ENCODE peak calls at places on chromosomes 13 and 19, in seven cellular contexts. R is IMR-90, F is right lobe of liver, A is breast epithelium, W is testis, D is stomach, T is transverse colon. I is an unnamed sample.

GRCh38 chr19:42487798-42488178 is 40.5 kb downstream of the CEACAM1 start:
- DNase-seq in W (no peak), D (no peak), F (no peak), T (no peak), R (no peak), A (no peak), I (no peak)

GRCh38 chr19:55131421-55131820 is 14.0 kb upstream of the PPP1R12C start:
- DNase-seq in R (peak; percentile 57), A (no peak), T (no peak), W (no peak), D (no peak), F (no peak), I (no peak)

GRCh38 chr13:100545684-100546061 is 42.9 kb downstream of the GGACT start:
- DNase-seq in W (no peak), A (no peak), T (no peak), D (no peak), F (no peak), R (no peak), I (no peak)

GRCh38 chr19:49847731-49848696 is 2.9 kb upstream of the PTOV1 start:
- DNase-seq in R (peak; percentile 91), T (no peak), D (no peak), W (no peak), F (no peak), A (no peak), I (no peak)

GRCh38 chr19:39263912-39264305 is 4.3 kb upstream of the IFNL2 start:
- DNase-seq in R (no peak), F (peak; percentile 91), T (no peak), A (no peak), W (no peak), D (no peak), I (no peak)

GRCh38 chr13:106078191-106078590 is 457.3 kb downstream of the EFNB2 start:
- DNase-seq in W (no peak), F (no peak), D (no peak), R (peak; percentile 49), T (no peak), A (no peak), I (no peak)

GRCh38 chr13:85298387-85298924 is 500.8 kb downstream of the SLITRK6 start:
- DNase-seq in R (no peak), D (no peak), A (no peak), F (no peak), T (no peak), W (no peak), I (no peak)

GRCh38 chr13:109333893-109334651 is 452.3 kb downstream of the IRS2 start:
- DNase-seq in T (no peak), A (no peak), W (no peak), D (no peak), F (no peak), R (no peak), I (no peak)

GRCh38 chr13:99307648-99308339 is 595 bp upstream of the GPR183 start:
- DNase-seq in T (peak; percentile 41), A (no peak), F (no peak), W (no peak), D (no peak), R (peak; percentile 83), I (no peak)

GRCh38 chr19:4009990-4010807 is 2.7 kb downstream of the PIAS4 start:
- DNase-seq in T (no peak), D (no peak), F (no peak), W (peak; percentile 62), A (no peak), R (peak; percentile 46), I (no peak)

GRCh38 chr19:39765091-39766076 is 13.3 kb upstream of the LEUTX start:
- DNase-seq in T (peak; percentile 28), W (peak; percentile 78), D (peak; percentile 44), F (no peak), A (no peak), R (peak; percentile 41), I (peak; percentile 18)

GRCh38 chr13:102286326-102286725 is 115.5 kb downstream of the FGF14 start:
- DNase-seq in R (peak; percentile 96), D (no peak), T (no peak), A (no peak), F (no peak), W (no peak), I (no peak)

GRCh38 chr19:46515879-46516350 is 20.2 kb upstream of the PNMA8B start:
- DNase-seq in R (peak; percentile 33), A (no peak), F (no peak), W (no peak), D (no peak), T (no peak), I (no peak)

GRCh38 chr13:35478384-35479222 is 2.1 kb upstream of the MAB21L1 start:
- DNase-seq in D (no peak), R (no peak), T (no peak), W (no peak), A (no peak), F (no peak), I (no peak)

GRCh38 chr19:29329460-29330134 is 116.6 kb upstream of the UQCRFS1 start:
- DNase-seq in W (no peak), D (no peak), R (no peak), T (no peak), F (no peak), A (no peak), I (no peak)

DNA sequence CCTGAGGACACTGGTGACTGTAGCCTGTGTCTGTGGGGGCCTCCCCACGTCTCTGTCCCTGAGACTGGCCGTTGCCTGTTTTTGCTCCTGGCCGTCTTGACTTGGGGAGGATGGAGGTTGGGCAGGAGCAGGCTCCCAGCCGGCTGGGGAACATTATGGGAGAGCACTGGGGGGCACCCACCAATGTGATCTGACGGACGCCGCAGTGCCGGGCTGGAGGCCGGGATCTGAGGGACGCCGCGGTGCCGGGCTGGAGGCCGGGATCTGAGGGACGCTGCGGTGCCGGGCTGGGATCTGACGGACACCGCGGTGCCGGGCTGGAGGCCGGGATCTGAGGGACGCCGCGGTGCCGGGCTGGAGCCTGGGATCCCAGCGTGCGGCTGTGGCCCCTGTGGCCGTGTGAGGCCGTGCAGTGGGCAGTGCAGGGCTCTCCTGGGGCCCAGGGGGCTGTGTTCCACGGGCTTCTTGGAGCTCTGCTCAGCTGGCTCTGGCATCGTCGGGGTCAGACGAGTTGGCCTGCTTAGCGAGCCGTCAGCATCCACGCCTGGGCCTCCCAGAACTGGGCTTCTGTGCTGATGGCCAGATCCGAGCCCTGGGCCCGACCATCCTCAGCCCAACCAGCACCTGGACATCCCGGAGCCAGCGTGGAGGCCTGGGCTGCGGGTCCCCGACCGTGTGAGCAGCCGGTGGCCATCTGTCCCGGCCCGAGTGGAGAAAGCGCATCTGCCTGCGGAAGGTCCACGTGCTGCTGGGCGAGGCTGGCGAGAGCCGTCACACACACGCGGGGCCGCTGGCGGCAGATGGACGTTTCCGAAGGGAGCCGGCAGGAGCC is 45.8 kb downstream of the GAS6 start:
- DNase-seq in D (no peak), W (no peak), T (no peak), A (no peak), F (no peak), R (no peak), I (no peak)
- H3K27ac ChIP-seq in D (peak overlapping the region; percentile 41), W (no peak overlapping the region), T (peak overlapping the region; percentile 5), A (peak overlapping the region; percentile 71), F (no peak overlapping the region), R (no peak overlapping the region), I (peak overlapping the region; percentile 72)

GRCh38 chr19:43776285-43776684 is 4.5 kb downstream of the KCNN4 start:
- DNase-seq in W (no peak), T (no peak), F (no peak), R (no peak), A (no peak), D (no peak), I (no peak)

GRCh38 chr19:43777163-43777700 is 3.5 kb downstream of the KCNN4 start:
- DNase-seq in W (no peak), R (peak; percentile 36), D (no peak), F (no peak), T (no peak), A (no peak), I (no peak)

GRCh38 chr19:43775299-43775890 is 5.4 kb downstream of the KCNN4 start:
- DNase-seq in D (no peak), W (no peak), R (no peak), T (no peak), F (no peak), A (no peak), I (no peak)

GRCh38 chr19:43773725-43774102 is 7.1 kb downstream of the KCNN4 start:
- DNase-seq in W (no peak), A (no peak), R (no peak), D (no peak), F (no peak), T (no peak), I (no peak)

DNA sequence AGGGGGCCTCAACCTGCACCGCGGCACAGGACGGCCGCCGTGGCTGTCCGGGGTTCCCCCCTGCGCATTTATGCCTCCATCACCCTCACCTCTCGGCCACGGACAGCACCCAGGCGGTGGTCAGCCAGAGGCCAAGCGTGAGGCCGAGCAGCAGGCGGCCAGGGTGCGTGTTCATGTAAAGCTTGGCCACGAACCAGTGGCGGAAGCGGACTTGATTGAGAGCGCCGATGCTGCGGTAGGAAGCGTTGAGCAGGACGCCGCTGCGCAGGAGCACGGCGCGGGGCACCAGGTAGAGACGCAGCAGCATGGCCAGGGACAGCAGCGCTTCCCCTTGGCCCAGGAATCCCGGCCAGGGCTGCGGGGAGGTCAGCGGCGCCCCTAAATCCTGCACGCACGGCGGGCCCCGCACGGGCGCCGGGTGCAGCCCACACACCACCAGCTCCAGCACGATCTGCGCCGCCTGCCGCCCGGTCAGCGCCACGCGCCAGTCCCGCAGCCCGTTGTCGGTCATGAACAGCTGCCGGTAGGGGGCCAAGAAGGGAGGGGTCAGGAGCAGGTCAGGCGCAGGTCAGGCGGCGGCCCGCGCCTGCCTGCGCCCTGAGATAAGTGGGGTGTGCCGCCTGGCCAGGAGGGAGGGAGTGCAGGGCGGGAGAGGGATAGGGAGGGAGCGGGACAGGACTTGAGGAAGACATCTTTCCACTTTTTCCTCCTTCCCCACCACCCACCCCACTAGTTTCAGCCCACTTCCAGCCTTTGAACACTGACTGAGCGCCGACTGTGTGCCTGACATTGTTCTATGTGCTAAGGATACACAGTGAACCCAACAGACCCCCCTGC is 6.5 kb downstream of the KCNN4 start:
- DNase-seq in F (peak; percentile 70), A (no peak), R (peak; percentile 58), T (peak; percentile 78), D (peak; percentile 80), W (peak; percentile 68), I (peak; percentile 45)
- H3K27me3 ChIP-seq in F (no peaks in the 10 kb centered on the region), A (no peaks in the 10 kb centered on the region), R (peaks cover 11% of the 10 kb centered on the region), T (no peaks in the 10 kb centered on the region), D (peaks cover 23% of the 10 kb centered on the region), W (no peaks in the 10 kb centered on the region), I (no peaks in the 10 kb centered on the region)

DNA sequence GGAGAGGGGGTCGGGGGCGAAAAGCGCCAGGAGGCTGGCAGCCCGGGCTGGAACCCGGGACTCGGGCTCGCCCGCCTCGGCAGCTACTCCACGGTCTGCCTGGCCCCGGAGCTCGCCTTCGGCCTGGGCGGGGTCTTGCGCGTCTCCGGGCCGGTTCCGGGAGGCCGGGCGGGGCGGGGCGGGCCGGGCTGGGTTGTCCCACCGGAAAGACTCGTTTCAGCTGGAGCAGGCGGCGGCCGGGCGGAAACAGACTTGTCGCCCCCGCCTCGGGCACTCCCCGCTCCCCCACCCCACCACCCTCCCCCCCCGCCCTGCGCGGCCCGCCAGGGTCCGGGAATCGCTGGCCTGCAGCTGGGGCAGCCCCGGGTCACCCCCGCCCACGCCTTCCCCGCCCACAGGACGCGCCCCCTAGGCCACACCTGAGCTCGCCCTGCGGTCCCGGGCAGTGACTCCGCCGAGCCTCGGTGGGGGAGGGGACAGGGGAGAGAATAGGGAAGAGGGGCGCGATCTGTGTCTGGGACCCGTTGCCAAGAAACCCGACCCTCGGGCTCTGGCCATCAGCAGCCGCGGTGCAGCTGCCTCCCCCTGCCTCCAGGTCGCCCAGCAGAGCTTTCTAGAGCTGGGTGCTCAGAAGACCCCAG is 109.4 kb downstream of the KCTD15 start:
- DNase-seq in A (peak; percentile 90), F (peak; percentile 89), W (peak; percentile 31), T (peak; percentile 85), R (no peak), D (peak; percentile 86), I (peak; percentile 40)
- TF ChIP-seq POLR2A in A (no peak), F (peak; percentile 47), W (no peak), T (peak; percentile 80), R (no peak), D (no peak), I (no peak)

GRCh38 chr19:48812094-48812929 is 1.5 kb upstream of the BCAT2 start:
- DNase-seq in D (peak; percentile 93), R (peak; percentile 13), T (peak; percentile 93), F (peak; percentile 98), W (peak; percentile 93), A (peak; percentile 79), I (peak; percentile 95)
- H3K27ac ChIP-seq in D (peak overlapping the region; percentile 90), R (no peak overlapping the region), T (peak overlapping the region; percentile 89), F (peak overlapping the region; percentile 68), W (peak overlapping the region; percentile 72), A (peak overlapping the region; percentile 84), I (peak overlapping the region; percentile 94)

I was measured in uterus.